ENCODE peak calls at places on chromosomes 5 and 9, in ten cellular contexts. One of them, this sample, is unnamed.

GRCh38 chr5:52987711-52988329 is 1.3 kb upstream of the ITGA2 start:
- DNase-seq in tibial nerve: no peak
- DNase-seq in suprapubic skin: no peak
- DNase-seq in ovary: no peak
- DNase-seq in stomach: no peak
- DNase-seq in GM12878: no peak
- DNase-seq in A549: peak
- DNase-seq in H1: no peak
- DNase-seq in SK-N-SH: no peak
- DNase-seq in transverse colon: no peak
- DNase-seq in this sample: no peak

GRCh38 chr9:78468231-78468630 is 171.3 kb downstream of the PSAT1 start:
- DNase-seq in stomach: no peak
- DNase-seq in tibial nerve: no peak
- DNase-seq in A549: no peak
- DNase-seq in ovary: no peak
- DNase-seq in transverse colon: no peak
- DNase-seq in GM12878: no peak
- DNase-seq in SK-N-SH: no peak
- DNase-seq in H1: no peak
- DNase-seq in suprapubic skin: no peak
- DNase-seq in this sample: no peak

GRCh38 chr5:102719886-102720285 is 35.2 kb upstream of the PAM start:
- DNase-seq in stomach: no peak
- DNase-seq in suprapubic skin: no peak
- DNase-seq in H1: no peak
- DNase-seq in SK-N-SH: no peak
- DNase-seq in ovary: no peak
- DNase-seq in GM12878: no peak
- DNase-seq in A549: no peak
- DNase-seq in transverse colon: no peak
- DNase-seq in tibial nerve: no peak
- DNase-seq in this sample: no peak

GRCh38 chr5:87151547-87151946 is 116.1 kb upstream of the RASA1 start:
- DNase-seq in stomach: no peak
- DNase-seq in transverse colon: no peak
- DNase-seq in GM12878: no peak
- DNase-seq in ovary: no peak
- DNase-seq in A549: peak
- DNase-seq in tibial nerve: no peak
- DNase-seq in suprapubic skin: no peak
- DNase-seq in H1: no peak
- DNase-seq in SK-N-SH: no peak
- DNase-seq in this sample: no peak

GRCh38 chr9:108002296-108003056 is 512.9 kb upstream of the KLF4 start:
- DNase-seq in stomach: no peak
- DNase-seq in tibial nerve: no peak
- DNase-seq in transverse colon: peak
- DNase-seq in A549: no peak
- DNase-seq in GM12878: no peak
- DNase-seq in suprapubic skin: no peak
- DNase-seq in SK-N-SH: no peak
- DNase-seq in H1: no peak
- DNase-seq in ovary: peak
- DNase-seq in this sample: no peak

GRCh38 chr9:32427111-32427873 is 42.8 kb downstream of the ACO1 start:
- DNase-seq in GM12878: no peak
- DNase-seq in SK-N-SH: no peak
- DNase-seq in suprapubic skin: no peak
- DNase-seq in tibial nerve: no peak
- DNase-seq in H1: no peak
- DNase-seq in stomach: peak
- DNase-seq in ovary: peak
- DNase-seq in A549: no peak
- DNase-seq in transverse colon: peak
- DNase-seq in this sample: no peak

GRCh38 chr5:151670953-151671636 is 15.6 kb downstream of the SPARC start:
- DNase-seq in stomach: no peak
- DNase-seq in tibial nerve: no peak
- DNase-seq in A549: no peak
- DNase-seq in SK-N-SH: no peak
- DNase-seq in transverse colon: no peak
- DNase-seq in GM12878: no peak
- DNase-seq in suprapubic skin: no peak
- DNase-seq in H1: no peak
- DNase-seq in ovary: no peak
- DNase-seq in this sample: no peak

GRCh38 chr5:87188411-87188810 is 79.3 kb upstream of the RASA1 start:
- DNase-seq in ovary: no peak
- DNase-seq in tibial nerve: no peak
- DNase-seq in stomach: no peak
- DNase-seq in GM12878: no peak
- DNase-seq in suprapubic skin: no peak
- DNase-seq in SK-N-SH: no peak
- DNase-seq in H1: no peak
- DNase-seq in transverse colon: no peak
- DNase-seq in A549: no peak
- DNase-seq in this sample: no peak

GRCh38 chr9:91557352-91557751 is 133.7 kb upstream of the NFIL3 start:
- DNase-seq in SK-N-SH: no peak
- DNase-seq in tibial nerve: no peak
- DNase-seq in ovary: no peak
- DNase-seq in stomach: no peak
- DNase-seq in suprapubic skin: no peak
- DNase-seq in GM12878: no peak
- DNase-seq in A549: no peak
- DNase-seq in transverse colon: no peak
- DNase-seq in H1: no peak
- DNase-seq in this sample: no peak

GRCh38 chr9:104927216-104927911 is 591 bp downstream of the ABCA1 start:
- DNase-seq in SK-N-SH: peak
- DNase-seq in transverse colon: peak
- DNase-seq in GM12878: no peak
- DNase-seq in suprapubic skin: no peak
- DNase-seq in A549: peak
- DNase-seq in stomach: peak
- DNase-seq in tibial nerve: no peak
- DNase-seq in ovary: peak
- DNase-seq in H1: peak
- DNase-seq in this sample: peak

GRCh38 chr9:112180387-112180881 is 5.3 kb upstream of the SUSD1 start:
- DNase-seq in SK-N-SH: no peak
- DNase-seq in suprapubic skin: no peak
- DNase-seq in ovary: no peak
- DNase-seq in stomach: no peak
- DNase-seq in A549: peak
- DNase-seq in GM12878: no peak
- DNase-seq in transverse colon: no peak
- DNase-seq in tibial nerve: no peak
- DNase-seq in H1: no peak
- DNase-seq in this sample: no peak

GRCh38 chr9:698937-699336 is 142.6 kb upstream of the DMRT1 start:
- DNase-seq in GM12878: no peak
- DNase-seq in suprapubic skin: no peak
- DNase-seq in H1: no peak
- DNase-seq in tibial nerve: no peak
- DNase-seq in transverse colon: no peak
- DNase-seq in ovary: no peak
- DNase-seq in A549: no peak
- DNase-seq in SK-N-SH: no peak
- DNase-seq in stomach: no peak
- DNase-seq in this sample: no peak

GRCh38 chr5:5014836-5015235 is 125.3 kb upstream of the ADAMTS16 start:
- DNase-seq in ovary: no peak
- DNase-seq in SK-N-SH: no peak
- DNase-seq in suprapubic skin: no peak
- DNase-seq in GM12878: no peak
- DNase-seq in A549: no peak
- DNase-seq in stomach: no peak
- DNase-seq in tibial nerve: no peak
- DNase-seq in transverse colon: no peak
- DNase-seq in H1: no peak
- DNase-seq in this sample: no peak

GRCh38 chr9:128481561-128481960 is 23.0 kb upstream of the GLE1 start:
- DNase-seq in H1: no peak
- DNase-seq in ovary: no peak
- DNase-seq in tibial nerve: no peak
- DNase-seq in suprapubic skin: no peak
- DNase-seq in stomach: no peak
- DNase-seq in GM12878: no peak
- DNase-seq in A549: no peak
- DNase-seq in SK-N-SH: no peak
- DNase-seq in transverse colon: no peak
- DNase-seq in this sample: no peak

GRCh38 chr9:126472446-126472845 is 141.3 kb upstream of the LMX1B start:
- DNase-seq in H1: no peak
- DNase-seq in SK-N-SH: no peak
- DNase-seq in stomach: no peak
- DNase-seq in GM12878: no peak
- DNase-seq in transverse colon: no peak
- DNase-seq in tibial nerve: no peak
- DNase-seq in ovary: no peak
- DNase-seq in A549: no peak
- DNase-seq in suprapubic skin: no peak
- DNase-seq in this sample: no peak

GRCh38 chr9:127803507-127804352 is 1.0 kb downstream of the FPGS start:
- DNase-seq in tibial nerve: no peak
- DNase-seq in H1: no peak
- DNase-seq in A549: peak
- DNase-seq in SK-N-SH: peak
- DNase-seq in transverse colon: peak
- DNase-seq in GM12878: no peak
- DNase-seq in stomach: peak
- DNase-seq in ovary: no peak
- DNase-seq in suprapubic skin: no peak
- DNase-seq in this sample: peak

GRCh38 chr9:6644346-6645152 is 980 bp downstream of the GLDC start:
- DNase-seq in GM12878: no peak
- DNase-seq in tibial nerve: no peak
- DNase-seq in stomach: no peak
- DNase-seq in suprapubic skin: no peak
- DNase-seq in ovary: no peak
- DNase-seq in H1: no peak
- DNase-seq in SK-N-SH: no peak
- DNase-seq in transverse colon: no peak
- DNase-seq in A549: no peak
- DNase-seq in this sample: no peak
- TF ChIP-seq EP300 in GM12878: no peak
- TF ChIP-seq EP300 in tibial nerve: no peak
- TF ChIP-seq EP300 in stomach: no peak
- TF ChIP-seq EP300 in suprapubic skin: no peak
- TF ChIP-seq EP300 in ovary: no peak
- TF ChIP-seq EP300 in H1: no peak
- TF ChIP-seq EP300 in SK-N-SH: no peak
- TF ChIP-seq EP300 in transverse colon: no peak
- TF ChIP-seq EP300 in A549: no peak
- TF ChIP-seq EP300 in this sample: no peak

DNA sequence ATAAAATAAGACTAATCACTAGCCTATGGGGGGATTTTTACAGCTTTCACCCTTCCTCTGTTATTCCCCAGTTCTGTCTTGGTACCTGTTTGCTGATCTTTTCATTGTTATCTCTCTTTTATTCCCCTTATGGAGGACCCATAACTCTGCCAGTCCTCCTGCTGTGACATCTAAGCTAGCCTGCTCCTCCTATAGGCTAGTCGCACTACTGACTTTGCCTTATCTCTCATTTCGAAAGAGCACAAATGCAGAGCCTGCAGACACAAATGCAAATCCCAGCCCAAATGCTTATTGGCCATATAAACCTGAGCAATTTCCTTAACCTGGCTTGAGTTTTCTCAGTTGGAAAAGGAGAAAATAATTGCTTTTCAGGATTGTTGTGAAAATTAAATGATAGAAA is 59.1 kb upstream of the CAMK4 start:
- DNase-seq in transverse colon: no peak
- DNase-seq in SK-N-SH: no peak
- DNase-seq in A549: no peak
- DNase-seq in tibial nerve: no peak
- DNase-seq in GM12878: no peak
- DNase-seq in H1: no peak
- DNase-seq in stomach: no peak
- DNase-seq in suprapubic skin: no peak
- DNase-seq in ovary: no peak
- DNase-seq in this sample: no peak
- TF ChIP-seq EP300 in transverse colon: no peak
- TF ChIP-seq EP300 in SK-N-SH: no peak
- TF ChIP-seq EP300 in A549: no peak
- TF ChIP-seq EP300 in tibial nerve: no peak
- TF ChIP-seq EP300 in GM12878: no peak
- TF ChIP-seq EP300 in H1: no peak
- TF ChIP-seq EP300 in stomach: no peak
- TF ChIP-seq EP300 in suprapubic skin: no peak
- TF ChIP-seq EP300 in ovary: no peak
- TF ChIP-seq EP300 in this sample: no peak

DNA sequence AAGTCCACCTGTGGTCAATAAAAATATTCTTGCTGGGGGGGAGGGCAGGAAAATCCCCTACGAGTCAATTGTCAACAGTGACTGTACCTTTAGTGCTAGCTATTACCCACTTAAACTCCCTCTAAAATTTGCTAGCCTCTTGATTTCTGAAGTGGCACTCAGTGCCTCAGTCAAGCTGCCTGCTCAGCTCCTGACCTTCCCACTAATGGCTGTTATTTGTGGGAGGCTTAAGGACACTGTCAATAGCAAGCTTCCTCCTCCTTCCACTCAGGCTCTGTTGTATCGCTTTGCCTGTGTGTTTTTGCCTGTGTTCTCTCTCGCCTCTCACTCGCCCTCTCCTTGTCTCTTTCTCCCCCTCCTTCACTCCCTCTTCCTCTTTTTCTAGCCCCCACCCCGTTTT is 140.8 kb downstream of the BNC2 start:
- DNase-seq in GM12878: no peak
- DNase-seq in stomach: no peak
- DNase-seq in H1: no peak
- DNase-seq in A549: no peak
- DNase-seq in tibial nerve: no peak
- DNase-seq in ovary: no peak
- DNase-seq in transverse colon: no peak
- DNase-seq in SK-N-SH: no peak
- DNase-seq in suprapubic skin: no peak
- DNase-seq in this sample: no peak
- TF ChIP-seq EP300 in GM12878: no peak
- TF ChIP-seq EP300 in stomach: no peak
- TF ChIP-seq EP300 in H1: no peak
- TF ChIP-seq EP300 in A549: no peak
- TF ChIP-seq EP300 in tibial nerve: no peak
- TF ChIP-seq EP300 in ovary: no peak
- TF ChIP-seq EP300 in transverse colon: no peak
- TF ChIP-seq EP300 in SK-N-SH: no peak
- TF ChIP-seq EP300 in suprapubic skin: no peak
- TF ChIP-seq EP300 in this sample: no peak

DNA sequence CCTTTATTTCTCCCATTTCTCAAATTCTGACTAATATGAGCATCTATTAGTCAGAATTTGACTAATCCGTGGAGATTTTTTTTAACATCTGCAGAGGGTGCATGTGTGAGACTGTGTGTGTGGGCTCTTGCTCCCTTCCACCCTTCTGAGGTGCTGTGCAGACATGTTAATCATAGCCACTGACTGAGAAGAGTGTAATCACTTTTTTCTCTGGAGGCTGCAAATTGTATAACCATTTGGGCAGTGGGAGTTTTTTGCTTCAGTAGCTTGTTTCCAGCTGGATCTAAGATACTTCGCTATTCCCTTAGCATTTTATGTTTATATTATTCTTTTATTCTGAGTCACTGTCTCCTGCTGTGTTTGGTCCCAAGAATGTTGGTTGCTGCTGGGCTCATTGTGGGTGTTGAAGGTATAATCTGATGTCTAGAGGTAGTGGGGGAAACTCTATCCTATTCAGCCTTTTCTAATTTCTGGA is 66.2 kb downstream of the ARHGEF28 start:
- DNase-seq in SK-N-SH: no peak
- DNase-seq in ovary: no peak
- DNase-seq in stomach: no peak
- DNase-seq in transverse colon: no peak
- DNase-seq in tibial nerve: no peak
- DNase-seq in A549: no peak
- DNase-seq in GM12878: no peak
- DNase-seq in suprapubic skin: no peak
- DNase-seq in H1: no peak
- DNase-seq in this sample: no peak
- TF ChIP-seq EP300 in SK-N-SH: peak
- TF ChIP-seq EP300 in ovary: no peak
- TF ChIP-seq EP300 in stomach: no peak
- TF ChIP-seq EP300 in transverse colon: no peak
- TF ChIP-seq EP300 in tibial nerve: no peak
- TF ChIP-seq EP300 in A549: no peak
- TF ChIP-seq EP300 in GM12878: no peak
- TF ChIP-seq EP300 in suprapubic skin: no peak
- TF ChIP-seq EP300 in H1: no peak
- TF ChIP-seq EP300 in this sample: no peak